ENCODE peak calls at places on chromosome 9, in eight cellular contexts. One of them, this sample, is unnamed.
A peak's percentile ranks its signal among the peaks of the same experiment; 100 is the strongest.

GRCh38 chr9:81562221-81563019 is 126.9 kb downstream of the TLE1 start:
- DNase-seq in WERI-Rb-1: no peak
- DNase-seq in tibial nerve: no peak
- DNase-seq in K562: no peak
- DNase-seq in cardiac fibroblast: peak; percentile 91
- DNase-seq in bronchial epithelial cell: peak; percentile 90
- DNase-seq in CD8-positive, alpha-beta memory T cell: no peak
- DNase-seq in lower lobe of right lung: no peak
- DNase-seq in this sample: peak; percentile 93

GRCh38 chr9:131279927-131280530 is 3.7 kb upstream of the FAM78A start:
- DNase-seq in bronchial epithelial cell: no peak
- DNase-seq in WERI-Rb-1: no peak
- DNase-seq in cardiac fibroblast: no peak
- DNase-seq in CD8-positive, alpha-beta memory T cell: no peak
- DNase-seq in lower lobe of right lung: no peak
- DNase-seq in tibial nerve: no peak
- DNase-seq in K562: peak; percentile 39
- DNase-seq in this sample: no peak

GRCh38 chr9:78029601-78030552 is 1.7 kb downstream of the GNAQ start:
- DNase-seq in CD8-positive, alpha-beta memory T cell: peak; percentile 46
- DNase-seq in tibial nerve: no peak
- DNase-seq in WERI-Rb-1: no peak
- DNase-seq in bronchial epithelial cell: peak; percentile 38
- DNase-seq in K562: no peak
- DNase-seq in cardiac fibroblast: peak; percentile 61
- DNase-seq in lower lobe of right lung: peak; percentile 47
- DNase-seq in this sample: peak; percentile 30

GRCh38 chr9:3960661-3961144 is 339.2 kb downstream of the GLIS3 start:
- DNase-seq in CD8-positive, alpha-beta memory T cell: no peak
- DNase-seq in lower lobe of right lung: no peak
- DNase-seq in cardiac fibroblast: peak; percentile 27
- DNase-seq in K562: no peak
- DNase-seq in tibial nerve: no peak
- DNase-seq in bronchial epithelial cell: peak; percentile 68
- DNase-seq in WERI-Rb-1: no peak
- DNase-seq in this sample: peak; percentile 62

GRCh38 chr9:131473198-131473885 is 29.4 kb upstream of the POMT1 start:
- DNase-seq in cardiac fibroblast: no peak
- DNase-seq in tibial nerve: no peak
- DNase-seq in CD8-positive, alpha-beta memory T cell: no peak
- DNase-seq in lower lobe of right lung: peak; percentile 9
- DNase-seq in bronchial epithelial cell: no peak
- DNase-seq in K562: no peak
- DNase-seq in WERI-Rb-1: no peak
- DNase-seq in this sample: no peak

GRCh38 chr9:3916984-3917383 is 382.9 kb downstream of the GLIS3 start:
- DNase-seq in WERI-Rb-1: no peak
- DNase-seq in tibial nerve: no peak
- DNase-seq in K562: no peak
- DNase-seq in bronchial epithelial cell: peak; percentile 24
- DNase-seq in CD8-positive, alpha-beta memory T cell: no peak
- DNase-seq in cardiac fibroblast: peak; percentile 82
- DNase-seq in lower lobe of right lung: no peak
- DNase-seq in this sample: no peak

GRCh38 chr9:115202960-115203751 is 85.2 kb upstream of the TNC start:
- DNase-seq in CD8-positive, alpha-beta memory T cell: no peak
- DNase-seq in tibial nerve: no peak
- DNase-seq in K562: no peak
- DNase-seq in lower lobe of right lung: no peak
- DNase-seq in WERI-Rb-1: no peak
- DNase-seq in bronchial epithelial cell: peak; percentile 67
- DNase-seq in cardiac fibroblast: no peak
- DNase-seq in this sample: peak; percentile 67

GRCh38 chr9:36486933-36487481 is 85.7 kb upstream of the MELK start:
- DNase-seq in K562: peak; percentile 56
- DNase-seq in tibial nerve: no peak
- DNase-seq in bronchial epithelial cell: peak; percentile 4
- DNase-seq in cardiac fibroblast: peak; percentile 20
- DNase-seq in WERI-Rb-1: peak; percentile 70
- DNase-seq in lower lobe of right lung: peak; percentile 74
- DNase-seq in CD8-positive, alpha-beta memory T cell: peak; percentile 58
- DNase-seq in this sample: no peak

GRCh38 chr9:84701801-84702200 is 32.3 kb downstream of the NTRK2 start:
- DNase-seq in CD8-positive, alpha-beta memory T cell: no peak
- DNase-seq in tibial nerve: no peak
- DNase-seq in bronchial epithelial cell: peak; percentile 20
- DNase-seq in WERI-Rb-1: no peak
- DNase-seq in cardiac fibroblast: no peak
- DNase-seq in lower lobe of right lung: no peak
- DNase-seq in K562: no peak
- DNase-seq in this sample: peak; percentile 59

GRCh38 chr9:71767421-71768321 is 642 bp downstream of the CEMIP2 start:
- DNase-seq in lower lobe of right lung: peak; percentile 55
- DNase-seq in WERI-Rb-1: peak; percentile 58
- DNase-seq in tibial nerve: no peak
- DNase-seq in cardiac fibroblast: peak; percentile 30
- DNase-seq in K562: peak; percentile 24
- DNase-seq in CD8-positive, alpha-beta memory T cell: no peak
- DNase-seq in bronchial epithelial cell: no peak
- DNase-seq in this sample: peak; percentile 17

GRCh38 chr9:124553738-124554137 is 46.5 kb upstream of the NR5A1 start:
- DNase-seq in bronchial epithelial cell: peak; percentile 54
- DNase-seq in WERI-Rb-1: no peak
- DNase-seq in K562: no peak
- DNase-seq in tibial nerve: no peak
- DNase-seq in CD8-positive, alpha-beta memory T cell: no peak
- DNase-seq in cardiac fibroblast: peak; percentile 29
- DNase-seq in lower lobe of right lung: no peak
- DNase-seq in this sample: peak; percentile 25

GRCh38 chr9:132162764-132163456 is 1.1 kb downstream of the NTNG2 start:
- DNase-seq in CD8-positive, alpha-beta memory T cell: no peak
- DNase-seq in tibial nerve: no peak
- DNase-seq in lower lobe of right lung: no peak
- DNase-seq in cardiac fibroblast: no peak
- DNase-seq in bronchial epithelial cell: no peak
- DNase-seq in WERI-Rb-1: peak; percentile 65
- DNase-seq in K562: no peak
- DNase-seq in this sample: no peak

GRCh38 chr9:125635888-125636287 is 71.1 kb downstream of the MAPKAP1 start:
- DNase-seq in cardiac fibroblast: no peak
- DNase-seq in WERI-Rb-1: no peak
- DNase-seq in lower lobe of right lung: no peak
- DNase-seq in CD8-positive, alpha-beta memory T cell: no peak
- DNase-seq in tibial nerve: no peak
- DNase-seq in bronchial epithelial cell: no peak
- DNase-seq in K562: no peak
- DNase-seq in this sample: no peak

GRCh38 chr9:69155341-69156030 is 18.6 kb upstream of the TJP2 start:
- DNase-seq in WERI-Rb-1: no peak
- DNase-seq in K562: no peak
- DNase-seq in bronchial epithelial cell: peak; percentile 75
- DNase-seq in lower lobe of right lung: no peak
- DNase-seq in CD8-positive, alpha-beta memory T cell: no peak
- DNase-seq in tibial nerve: no peak
- DNase-seq in cardiac fibroblast: no peak
- DNase-seq in this sample: peak; percentile 83

DNA sequence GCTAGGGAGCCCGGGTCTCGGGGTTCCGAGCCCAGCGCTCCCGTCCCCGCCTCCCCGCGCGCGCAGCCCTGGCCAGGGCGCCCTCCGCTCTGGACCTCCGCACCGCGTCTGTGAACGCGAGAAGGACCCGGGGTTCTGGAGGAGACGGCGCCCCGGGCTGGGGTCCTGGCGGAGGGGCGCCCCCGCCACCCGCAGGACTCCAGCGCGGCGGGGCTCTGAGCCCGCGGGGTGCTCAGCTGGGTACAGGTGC is 431 bp downstream of the TMOD1 start:
- DNase-seq in bronchial epithelial cell: no peak
- DNase-seq in K562: no peak
- DNase-seq in CD8-positive, alpha-beta memory T cell: no peak
- DNase-seq in cardiac fibroblast: no peak
- DNase-seq in lower lobe of right lung: no peak
- DNase-seq in tibial nerve: no peak
- DNase-seq in WERI-Rb-1: no peak
- DNase-seq in this sample: no peak
- H3K4me3 ChIP-seq in bronchial epithelial cell: peak overlapping the region; percentile 20
- H3K4me3 ChIP-seq in K562: peak overlapping the region; percentile 88
- H3K4me3 ChIP-seq in CD8-positive, alpha-beta memory T cell: peak overlapping the region; percentile 39
- H3K4me3 ChIP-seq in cardiac fibroblast: peak overlapping the region; percentile 50
- H3K4me3 ChIP-seq in lower lobe of right lung: peak overlapping the region; percentile 75
- H3K4me3 ChIP-seq in tibial nerve: peak overlapping the region; percentile 92
- H3K4me3 ChIP-seq in WERI-Rb-1: peak overlapping the region; percentile 62
- H3K4me3 ChIP-seq in this sample: peak overlapping the region; percentile 5

GRCh38 chr9:97740848-97741821 is 44.0 kb upstream of the XPA start:
- DNase-seq in K562: peak; percentile 57
- DNase-seq in WERI-Rb-1: no peak
- DNase-seq in cardiac fibroblast: peak; percentile 62
- DNase-seq in tibial nerve: no peak
- DNase-seq in lower lobe of right lung: peak; percentile 69
- DNase-seq in bronchial epithelial cell: peak; percentile 81
- DNase-seq in CD8-positive, alpha-beta memory T cell: peak; percentile 18
- DNase-seq in this sample: peak; percentile 87
- H3K4me3 ChIP-seq in K562: peak overlapping the region; percentile 21
- H3K4me3 ChIP-seq in WERI-Rb-1: no peak overlapping the region
- H3K4me3 ChIP-seq in cardiac fibroblast: peak overlapping the region; percentile 36
- H3K4me3 ChIP-seq in tibial nerve: no peak overlapping the region
- H3K4me3 ChIP-seq in lower lobe of right lung: peak overlapping the region; percentile 44
- H3K4me3 ChIP-seq in bronchial epithelial cell: peak overlapping the region; percentile 15
- H3K4me3 ChIP-seq in CD8-positive, alpha-beta memory T cell: no peak overlapping the region
- H3K4me3 ChIP-seq in this sample: no peak overlapping the region

GRCh38 chr9:64773491-64773931 is 511.5 kb downstream of the FOXD4L5 start:
- DNase-seq in CD8-positive, alpha-beta memory T cell: no peak
- DNase-seq in tibial nerve: no peak
- DNase-seq in K562: peak; percentile 3
- DNase-seq in cardiac fibroblast: no peak
- DNase-seq in lower lobe of right lung: peak; percentile 32
- DNase-seq in WERI-Rb-1: peak; percentile 5
- DNase-seq in bronchial epithelial cell: no peak
- DNase-seq in this sample: no peak
- H3K4me3 ChIP-seq in CD8-positive, alpha-beta memory T cell: no peak overlapping the region
- H3K4me3 ChIP-seq in tibial nerve: peak overlapping the region; percentile 25
- H3K4me3 ChIP-seq in K562: no peak overlapping the region
- H3K4me3 ChIP-seq in cardiac fibroblast: peak overlapping the region; percentile 44
- H3K4me3 ChIP-seq in lower lobe of right lung: peak overlapping the region; percentile 23
- H3K4me3 ChIP-seq in WERI-Rb-1: peak overlapping the region; percentile 36
- H3K4me3 ChIP-seq in bronchial epithelial cell: peak overlapping the region; percentile 21
- H3K4me3 ChIP-seq in this sample: no peak overlapping the region

GRCh38 chr9:136329636-136330405 is 2.5 kb downstream of the GPSM1 start:
- DNase-seq in CD8-positive, alpha-beta memory T cell: no peak
- DNase-seq in cardiac fibroblast: no peak
- DNase-seq in WERI-Rb-1: no peak
- DNase-seq in lower lobe of right lung: no peak
- DNase-seq in tibial nerve: no peak
- DNase-seq in bronchial epithelial cell: no peak
- DNase-seq in K562: no peak
- DNase-seq in this sample: no peak
- H3K4me3 ChIP-seq in CD8-positive, alpha-beta memory T cell: no peak overlapping the region
- H3K4me3 ChIP-seq in cardiac fibroblast: no peak overlapping the region
- H3K4me3 ChIP-seq in WERI-Rb-1: no peak overlapping the region
- H3K4me3 ChIP-seq in lower lobe of right lung: peak overlapping the region; percentile 67
- H3K4me3 ChIP-seq in tibial nerve: peak overlapping the region; percentile 89
- H3K4me3 ChIP-seq in bronchial epithelial cell: no peak overlapping the region
- H3K4me3 ChIP-seq in K562: no peak overlapping the region
- H3K4me3 ChIP-seq in this sample: no peak overlapping the region

GRCh38 chr9:96232164-96232538 is 69.8 kb downstream of the HSD17B3 start:
- DNase-seq in K562: no peak
- DNase-seq in lower lobe of right lung: no peak
- DNase-seq in bronchial epithelial cell: no peak
- DNase-seq in cardiac fibroblast: no peak
- DNase-seq in tibial nerve: no peak
- DNase-seq in WERI-Rb-1: no peak
- DNase-seq in CD8-positive, alpha-beta memory T cell: no peak
- DNase-seq in this sample: no peak

GRCh38 chr9:96236854-96237545 is 65.0 kb downstream of the HSD17B3 start:
- DNase-seq in tibial nerve: no peak
- DNase-seq in CD8-positive, alpha-beta memory T cell: no peak
- DNase-seq in WERI-Rb-1: no peak
- DNase-seq in cardiac fibroblast: peak; percentile 31
- DNase-seq in K562: no peak
- DNase-seq in bronchial epithelial cell: no peak
- DNase-seq in lower lobe of right lung: no peak
- DNase-seq in this sample: no peak

GRCh38 chr9:96230002-96230401 is 72.0 kb downstream of the HSD17B3 start:
- DNase-seq in tibial nerve: no peak
- DNase-seq in cardiac fibroblast: no peak
- DNase-seq in CD8-positive, alpha-beta memory T cell: no peak
- DNase-seq in WERI-Rb-1: no peak
- DNase-seq in bronchial epithelial cell: no peak
- DNase-seq in K562: peak; percentile 23
- DNase-seq in lower lobe of right lung: no peak
- DNase-seq in this sample: no peak

DNA sequence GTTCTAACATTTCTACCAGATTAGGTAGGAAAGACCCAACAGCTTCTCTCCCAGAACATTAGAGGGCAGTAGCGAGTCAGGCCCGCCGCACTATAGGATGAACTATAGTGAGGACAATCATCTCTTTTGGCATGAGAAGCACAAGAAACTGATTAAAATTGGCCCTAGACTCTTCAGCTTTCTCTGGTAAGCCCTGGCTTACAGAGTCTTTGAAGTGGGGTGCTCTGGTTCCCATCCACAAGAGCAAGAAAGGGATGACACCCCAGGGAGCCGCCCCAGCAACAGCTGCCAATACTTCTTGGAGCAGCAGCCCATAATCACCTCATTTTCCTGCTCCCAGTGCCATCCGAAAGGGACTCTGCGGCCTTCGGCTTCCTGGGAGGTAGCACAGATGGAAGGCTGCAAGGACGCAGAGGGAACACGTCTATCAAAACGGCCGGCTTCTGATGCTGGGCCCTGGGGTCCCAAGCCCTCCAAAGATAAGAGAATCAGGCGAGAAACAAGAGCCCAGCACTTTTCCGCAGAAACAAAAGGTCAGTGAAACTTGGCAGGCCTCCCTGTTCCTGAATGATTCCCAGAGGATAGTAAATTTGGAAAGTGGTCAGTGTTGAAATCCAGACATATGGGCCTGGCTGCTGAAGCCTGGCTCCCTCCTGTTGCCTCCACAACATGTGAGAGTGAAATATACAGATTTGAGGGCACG is 69.3 kb downstream of the HSD17B3 start:
- DNase-seq in WERI-Rb-1: peak; percentile 58
- DNase-seq in tibial nerve: peak; percentile 91
- DNase-seq in bronchial epithelial cell: peak; percentile 36
- DNase-seq in cardiac fibroblast: peak; percentile 92
- DNase-seq in CD8-positive, alpha-beta memory T cell: peak; percentile 21
- DNase-seq in lower lobe of right lung: no peak
- DNase-seq in K562: peak; percentile 39
- DNase-seq in this sample: peak; percentile 61
- H3K4me3 ChIP-seq in WERI-Rb-1: no peak overlapping the region
- H3K4me3 ChIP-seq in tibial nerve: no peak overlapping the region
- H3K4me3 ChIP-seq in bronchial epithelial cell: no peak overlapping the region
- H3K4me3 ChIP-seq in cardiac fibroblast: no peak overlapping the region
- H3K4me3 ChIP-seq in CD8-positive, alpha-beta memory T cell: no peak overlapping the region
- H3K4me3 ChIP-seq in lower lobe of right lung: no peak overlapping the region
- H3K4me3 ChIP-seq in K562: no peak overlapping the region
- H3K4me3 ChIP-seq in this sample: no peak overlapping the region